ENCODE peak calls at places on chromosomes 7 and 10, in seven cellular contexts. Q, P, B, O, A, I and Y are unnamed samples.

GRCh38 chr10:110775406-110775805 is 96.3 kb upstream of the PDCD4 start:
- DNase-seq in I (no peak), B (no peak), P (no peak), O (no peak), Q (no peak), A (no peak), Y (no peak)

GRCh38 chr7:66950763-66951162 is 29.7 kb downstream of the TMEM248 start:
- DNase-seq in A (no peak), P (no peak), Q (no peak), O (no peak), B (no peak), I (no peak), Y (no peak)

GRCh38 chr7:8831386-8831785 is 398.0 kb downstream of the NXPH1 start:
- DNase-seq in P (no peak), I (no peak), O (no peak), A (no peak), B (no peak), Q (no peak), Y (no peak)

GRCh38 chr10:13684252-13684791 is 97.6 kb downstream of the PRPF18 start:
- DNase-seq in Q (no peak), A (peak), P (no peak), I (no peak), O (peak), B (no peak), Y (no peak)

GRCh38 chr7:30727061-30727945 is 24.6 kb upstream of the INMT start:
- DNase-seq in B (peak), A (no peak), P (no peak), O (no peak), I (peak), Q (peak), Y (peak)

GRCh38 chr10:100825946-100826660 is 80.7 kb downstream of the PAX2 start:
- DNase-seq in A (no peak), I (no peak), B (peak), Q (no peak), P (no peak), O (no peak), Y (no peak)

GRCh38 chr7:127536426-127537152 is 48.8 kb downstream of the GCC1 start:
- DNase-seq in Q (peak), O (no peak), B (no peak), I (no peak), P (no peak), A (no peak), Y (no peak)

GRCh38 chr10:77673086-77673485 is 35.5 kb upstream of the KCNMA1 start:
- DNase-seq in B (no peak), P (no peak), A (peak), O (no peak), Q (no peak), I (no peak), Y (no peak)

GRCh38 chr7:64890761-64891666 is 12.1 kb upstream of the ZNF273 start:
- DNase-seq in I (no peak), Q (no peak), O (no peak), A (no peak), P (no peak), B (no peak), Y (no peak)

GRCh38 chr7:138001529-138002095 is at the start of gene CREB3L2:
- DNase-seq in Q (peak), P (peak), I (peak), A (peak), B (peak), O (peak), Y (peak)

GRCh38 chr7:1940402-1940786 is 270.3 kb downstream of the ELFN1 start:
- DNase-seq in A (no peak), Q (no peak), O (peak), B (peak), P (no peak), I (peak), Y (peak)

GRCh38 chr7:22631730-22632129 is 95.3 kb upstream of the IL6 start:
- DNase-seq in O (no peak), Q (no peak), I (no peak), P (no peak), B (no peak), A (no peak), Y (no peak)

GRCh38 chr7:17436126-17436525 is 137.7 kb downstream of the AHR start:
- DNase-seq in I (no peak), A (no peak), P (no peak), Q (no peak), B (no peak), O (no peak), Y (no peak)
- H3K27ac ChIP-seq in I (no peak), A (no peak), P (no peak), Q (no peak), B (no peak), O (no peak), Y (no peak)

DNA sequence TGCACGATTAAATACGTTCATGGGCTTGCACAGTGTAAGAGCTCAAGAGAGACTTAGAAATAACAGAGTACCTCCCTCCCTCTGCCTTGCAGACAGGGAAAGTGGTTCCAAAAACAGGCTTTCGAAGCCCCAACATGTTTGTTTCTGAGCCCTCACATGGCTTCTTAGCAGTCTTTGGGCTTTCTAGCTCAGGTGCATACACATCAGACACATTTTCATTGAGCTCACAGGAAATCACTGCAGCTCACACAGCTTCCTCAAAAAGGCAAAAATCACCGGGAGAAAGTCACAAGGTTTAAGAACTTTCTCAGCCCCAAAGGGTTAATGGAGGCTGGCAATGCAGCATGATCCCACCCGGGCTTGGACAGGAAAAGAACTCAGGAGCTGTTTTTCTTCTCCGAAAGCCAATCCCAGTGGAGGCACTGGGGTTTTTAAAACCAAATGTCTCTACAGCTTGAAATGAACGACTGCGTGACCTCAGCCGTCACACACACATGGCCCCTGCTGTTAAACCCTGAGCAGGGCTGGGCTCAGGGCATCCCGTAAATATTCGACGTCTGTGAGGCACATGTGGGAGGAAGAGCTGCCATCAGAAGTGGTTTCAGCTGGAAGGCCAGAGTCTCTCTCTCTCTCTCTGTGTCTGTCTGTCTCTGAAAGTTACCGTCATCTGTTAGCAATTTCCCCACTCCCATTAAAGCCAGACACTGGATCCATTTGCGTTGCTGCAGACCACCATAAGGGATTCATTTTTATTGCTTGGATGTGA is 69.7 kb downstream of the CALML3 start:
- DNase-seq in I (no peak), B (peak), P (no peak), A (no peak), Q (no peak), O (no peak), Y (no peak)
- H3K27ac ChIP-seq in I (no peak), B (no peak), P (no peak), A (no peak), Q (no peak), O (no peak), Y (no peak)

DNA sequence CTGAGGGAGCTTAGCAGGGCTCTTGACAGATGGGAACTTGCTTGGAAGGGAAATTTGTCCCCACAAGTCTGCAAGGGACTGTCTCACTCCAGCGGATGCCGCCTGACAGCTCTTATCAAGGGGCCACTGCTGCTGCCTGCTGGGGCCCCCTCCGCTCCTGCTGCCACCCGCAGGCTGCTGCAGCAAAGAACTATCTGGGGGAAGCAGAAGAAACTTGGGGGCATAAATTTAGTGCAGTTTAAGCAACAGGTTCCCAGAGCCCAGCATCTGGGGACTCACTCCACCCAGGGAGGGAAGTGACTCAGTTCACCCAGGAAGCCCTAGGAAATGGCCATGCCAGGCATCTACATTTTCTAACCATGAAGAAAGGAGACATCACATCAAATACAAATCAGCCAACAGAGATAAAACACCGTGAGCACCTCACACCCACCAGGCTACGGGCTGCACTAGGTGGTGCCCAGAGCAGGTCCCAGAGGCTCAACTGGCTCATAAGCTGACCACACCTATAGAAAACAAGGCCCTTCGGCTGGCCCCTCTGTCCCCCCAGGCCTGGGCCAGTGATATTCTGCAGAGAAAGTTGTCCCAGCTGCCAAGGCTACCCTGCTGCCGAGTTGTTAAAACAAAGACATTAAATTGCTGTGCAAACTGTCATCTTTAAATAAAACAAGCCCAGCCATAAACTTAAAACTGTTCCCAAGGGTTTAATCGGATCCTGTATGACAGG is 3.7 kb downstream of the RGS10 start:
- DNase-seq in P (no peak), B (peak), A (no peak), Q (no peak), I (peak), O (no peak), Y (peak)
- H3K27ac ChIP-seq in P (no peak), B (no peak), A (no peak), Q (no peak), I (peak), O (no peak), Y (peak)

GRCh38 chr10:1189166-1190051 is 133.2 kb downstream of the WDR37 start:
- DNase-seq in O (no peak), P (no peak), Q (no peak), A (no peak), I (no peak), B (no peak), Y (no peak)
- H3K27ac ChIP-seq in O (no peak), P (no peak), Q (no peak), A (no peak), I (no peak), B (no peak), Y (no peak)

DNA sequence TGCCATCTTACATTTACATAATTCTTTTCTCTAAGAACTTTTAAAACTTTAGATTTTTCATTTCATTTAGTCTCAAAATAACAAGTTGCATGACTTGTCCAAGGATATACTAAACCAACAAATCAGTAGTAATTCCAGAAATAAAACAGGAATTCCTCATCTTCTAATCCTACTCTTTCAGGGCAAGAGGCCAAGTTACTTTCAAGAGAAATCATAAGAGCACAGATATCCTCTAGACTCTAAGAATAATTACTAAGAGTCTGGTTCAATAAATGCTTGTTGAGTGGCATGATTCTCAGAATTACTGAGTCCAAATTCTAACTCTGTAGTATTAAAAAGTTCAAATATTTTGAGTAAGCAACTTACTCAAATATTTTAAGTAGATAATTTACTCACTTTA is 12.9 kb downstream of the PDZD8 start:
- DNase-seq in A (no peak), Q (no peak), O (no peak), I (no peak), P (no peak), B (no peak), Y (no peak)
- H3K27ac ChIP-seq in A (no peak), Q (no peak), O (no peak), I (no peak), P (no peak), B (no peak), Y (no peak)

DNA sequence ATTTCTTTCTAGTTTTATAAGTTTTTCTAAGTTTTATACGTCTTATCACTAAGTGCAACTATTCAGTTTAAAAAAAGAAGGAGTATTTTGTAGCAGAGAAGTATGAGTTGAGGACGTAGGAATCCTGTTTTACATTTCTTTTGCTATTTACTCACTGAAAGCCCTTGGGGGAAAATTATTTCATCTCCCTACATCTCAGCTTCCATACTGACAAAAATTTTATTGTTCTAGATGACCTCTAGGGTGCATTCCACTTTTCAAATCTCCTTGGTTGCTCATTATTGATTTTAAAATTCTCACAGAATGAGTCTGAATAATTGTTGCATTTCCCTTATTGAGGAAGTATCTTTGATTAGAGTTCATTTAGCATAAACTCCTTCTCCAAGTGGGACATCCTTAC is 14.9 kb upstream of the PDK4 start:
- DNase-seq in O (no peak), Q (no peak), P (no peak), I (no peak), B (no peak), A (no peak), Y (no peak)
- H3K27ac ChIP-seq in O (no peak), Q (no peak), P (no peak), I (no peak), B (no peak), A (no peak), Y (no peak)